ENCODE peak calls at places on chromosomes 7 and 10, in five cellular contexts. M is NCI-H1105 treated with DMSO at 0.1 percent for 48 hours, B is NCI-H1436, F is T-cell, L is MCF 10A. J is an unnamed sample.

GRCh38 chr10:102310356-102311024 is 65.2 kb downstream of the GBF1 start:
- DNase-seq in B (no peak), M (no peak), F (no peak), L (no peak), J (no peak)

GRCh38 chr7:108000875-108001758 is 1.8 kb downstream of the LAMB1 start:
- DNase-seq in B (no peak), M (peak; percentile 45), F (no peak), L (peak; percentile 45), J (peak; percentile 22)

GRCh38 chr10:513393-513792 is 176.1 kb downstream of the DIP2C start:
- DNase-seq in M (no peak), F (no peak), L (no peak), B (no peak), J (no peak)

GRCh38 chr10:85477979-85478378 is 888.6 kb downstream of the GRID1 start:
- DNase-seq in M (no peak), L (no peak), F (no peak), B (no peak), J (no peak)

GRCh38 chr10:113453351-113453750 is 99.5 kb upstream of the HABP2 start:
- DNase-seq in B (no peak), L (no peak), M (no peak), F (no peak), J (no peak)

GRCh38 chr7:103613655-103614642 is 167.9 kb upstream of the SLC26A5 start:
- DNase-seq in B (no peak), F (no peak), L (peak; percentile 14), M (peak; percentile 16), J (no peak)

GRCh38 chr7:51286392-51286791 is 30.2 kb downstream of the COBL start:
- DNase-seq in L (no peak), B (no peak), M (no peak), F (no peak), J (no peak)

GRCh38 chr7:28922618-28923331 is 35.4 kb downstream of the TRIL start:
- DNase-seq in F (peak; percentile 28), M (peak; percentile 81), L (peak; percentile 85), B (peak; percentile 88), J (peak; percentile 75)

GRCh38 chr7:157272351-157273207 is 64.2 kb upstream of the DNAJB6 start:
- DNase-seq in F (no peak), M (no peak), L (no peak), B (no peak), J (no peak)

GRCh38 chr10:81814842-81815241 is 60.2 kb upstream of the NRG3 start:
- DNase-seq in L (peak; percentile 9), M (no peak), B (no peak), F (no peak), J (no peak)